ENCODE peak calls at places on chromosomes 12 and 14, in five cellular contexts. Q, G, X, T and V are unnamed samples.
A peak's percentile ranks its signal among the peaks of the same experiment; 100 is the strongest.

GRCh38 chr12:115470526-115470925 is 786.6 kb upstream of the TBX3 start:
- DNase-seq in Q (no peak), G (no peak), X (no peak), T (no peak), V (peak; percentile 49)

GRCh38 chr12:70277973-70278372 is 34.7 kb downstream of the CNOT2 start:
- DNase-seq in Q (no peak), G (no peak), X (no peak), T (no peak), V (no peak)

GRCh38 chr12:6267007-6267721 is 43.3 kb upstream of the PLEKHG6 start:
- DNase-seq in Q (peak; percentile 35), G (no peak), X (no peak), T (no peak), V (no peak)

GRCh38 chr14:104784846-104785707 is 10.5 kb downstream of the AKT1 start:
- DNase-seq in Q (no peak), G (peak; percentile 27), X (no peak), T (no peak), V (no peak)

GRCh38 chr14:58098507-58098906 is 53.5 kb downstream of the ARMH4 start:
- DNase-seq in Q (no peak), G (peak; percentile 65), X (no peak), T (no peak), V (no peak)

GRCh38 chr12:53984901-53985357 is at the start of gene HOXC10:
- DNase-seq in Q (peak; percentile 95), G (peak; percentile 79), X (peak; percentile 93), T (peak; percentile 95), V (no peak)

GRCh38 chr12:116784238-116784612 is 46.1 kb downstream of the RNFT2 start:
- DNase-seq in Q (peak; percentile 39), G (no peak), X (peak; percentile 18), T (no peak), V (no peak)

GRCh38 chr12:64181504-64182291 is 40.4 kb downstream of the KICS2 start:
- DNase-seq in Q (no peak), G (peak; percentile 45), X (peak; percentile 92), T (peak; percentile 93), V (no peak)

GRCh38 chr12:109595321-109595902 is 21.8 kb downstream of the MVK start:
- DNase-seq in Q (no peak), G (no peak), X (no peak), T (no peak), V (no peak)

GRCh38 chr14:96502621-96503251 is 554 bp downstream of the PAPOLA start:
- DNase-seq in Q (peak; percentile 74), G (peak; percentile 66), X (no peak), T (no peak), V (no peak)

GRCh38 chr14:41606249-41607118 is at the start of gene LRFN5:
- DNase-seq in Q (no peak), G (peak; percentile 60), X (no peak), T (no peak), V (no peak)

GRCh38 chr12:72742560-72742959 is 470.4 kb downstream of the TRHDE start:
- DNase-seq in Q (no peak), G (no peak), X (no peak), T (no peak), V (no peak)

GRCh38 chr14:61889914-61890351 is 127.7 kb downstream of the SNAPC1 start:
- DNase-seq in Q (peak; percentile 73), G (no peak), X (no peak), T (no peak), V (no peak)

GRCh38 chr12:49825360-49825970 is 2.7 kb downstream of the NCKAP5L start:
- DNase-seq in Q (no peak), G (peak; percentile 71), X (no peak), T (no peak), V (no peak)

GRCh38 chr14:90523544-90523943 is 126.7 kb downstream of the CALM1 start:
- DNase-seq in Q (no peak), G (no peak), X (no peak), T (no peak), V (no peak)

GRCh38 chr12:47797432-47797831 is 22.3 kb downstream of the HDAC7 start:
- DNase-seq in Q (peak; percentile 83), G (no peak), X (no peak), T (no peak), V (no peak)

GRCh38 chr14:58171090-58171489 is 19.1 kb upstream of the ARMH4 start:
- DNase-seq in Q (no peak), G (peak; percentile 75), X (peak; percentile 83), T (peak; percentile 35), V (no peak)

GRCh38 chr14:101535232-101535631 is 26.1 kb upstream of the DIO3 start:
- DNase-seq in Q (peak; percentile 73), G (no peak), X (no peak), T (no peak), V (no peak)

GRCh38 chr12:83404521-83404920 is 717.8 kb downstream of the TMTC2 start:
- DNase-seq in Q (no peak), G (no peak), X (no peak), T (no peak), V (no peak)

GRCh38 chr14:36070056-36071043 is 106.2 kb downstream of the PTCSC3 start:
- DNase-seq in Q (peak; percentile 57), G (peak; percentile 40), X (peak; percentile 55), T (peak; percentile 32), V (no peak)

GRCh38 chr12:76914102-76914859 is 35.5 kb upstream of the CSRP2 start:
- DNase-seq in Q (no peak), G (no peak), X (no peak), T (no peak), V (no peak)

GRCh38 chr12:19712041-19712440 is 272.7 kb downstream of the AEBP2 start:
- DNase-seq in Q (no peak), G (no peak), X (peak; percentile 33), T (no peak), V (no peak)

GRCh38 chr12:53287741-53288216 is 7.6 kb upstream of the PFDN5 start:
- DNase-seq in Q (peak; percentile 73), G (peak; percentile 71), X (no peak), T (peak; percentile 63), V (no peak)

GRCh38 chr12:13606290-13606689 is 375.1 kb downstream of the GRIN2B start:
- DNase-seq in Q (no peak), G (no peak), X (no peak), T (no peak), V (no peak)

GRCh38 chr12:53200458-53201169 is 6.4 kb downstream of the ITGB7 start:
- DNase-seq in Q (peak; percentile 81), G (no peak), X (no peak), T (no peak), V (no peak)

GRCh38 chr12:106227641-106228319 is 20.0 kb downstream of the CKAP4 start:
- DNase-seq in Q (no peak), G (peak; percentile 53), X (no peak), T (no peak), V (no peak)

GRCh38 chr12:116881867-116882507 is 746 bp upstream of the HRK start:
- DNase-seq in Q (peak; percentile 37), G (no peak), X (no peak), T (no peak), V (no peak)

GRCh38 chr12:24109381-24110039 is 160.0 kb upstream of the SOX5 start:
- DNase-seq in Q (peak; percentile 25), G (no peak), X (no peak), T (no peak), V (no peak)

GRCh38 chr12:77957034-77957433 is 126.3 kb downstream of the NAV3 start:
- DNase-seq in Q (no peak), G (no peak), X (no peak), T (no peak), V (no peak)

GRCh38 chr14:70448633-70449032 is 3.3 kb upstream of the ADAM21 start:
- DNase-seq in Q (no peak), G (no peak), X (no peak), T (no peak), V (no peak)

GRCh38 chr12:52085682-52086180 is 6.2 kb downstream of the SMIM41 start:
- DNase-seq in Q (no peak), G (no peak), X (no peak), T (no peak), V (no peak)

GRCh38 chr12:13196302-13196921 is at the start of gene EMP1:
- DNase-seq in Q (no peak), G (peak; percentile 96), X (peak; percentile 98), T (peak; percentile 91), V (peak; percentile 98)

DNA sequence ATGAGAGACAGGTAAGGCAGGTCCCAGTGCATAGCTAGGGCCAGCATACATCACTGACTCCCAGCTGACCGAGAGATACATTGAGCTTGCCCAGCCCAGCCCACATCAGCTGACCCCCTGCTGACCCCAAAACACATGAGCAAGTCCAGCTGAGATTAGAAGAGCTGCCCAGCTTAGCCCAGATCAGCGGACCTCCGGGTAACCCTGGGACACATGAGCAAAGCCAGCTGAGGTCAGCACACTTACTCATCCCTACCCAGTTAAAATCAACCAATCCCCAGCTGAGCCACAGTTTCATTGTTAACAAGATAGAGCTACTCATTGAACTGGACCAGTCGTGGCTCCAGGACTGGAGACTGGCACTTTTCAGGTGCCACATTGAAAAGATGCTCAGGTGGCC is 21.8 kb upstream of the FBXO34 start:
- DNase-seq in Q (no peak), G (no peak), X (no peak), T (no peak), V (no peak)
- H3K4me3 ChIP-seq in Q (no peak overlapping the region), G (no peak overlapping the region), X (no peak overlapping the region), T (no peak overlapping the region), V (no peak overlapping the region)

DNA sequence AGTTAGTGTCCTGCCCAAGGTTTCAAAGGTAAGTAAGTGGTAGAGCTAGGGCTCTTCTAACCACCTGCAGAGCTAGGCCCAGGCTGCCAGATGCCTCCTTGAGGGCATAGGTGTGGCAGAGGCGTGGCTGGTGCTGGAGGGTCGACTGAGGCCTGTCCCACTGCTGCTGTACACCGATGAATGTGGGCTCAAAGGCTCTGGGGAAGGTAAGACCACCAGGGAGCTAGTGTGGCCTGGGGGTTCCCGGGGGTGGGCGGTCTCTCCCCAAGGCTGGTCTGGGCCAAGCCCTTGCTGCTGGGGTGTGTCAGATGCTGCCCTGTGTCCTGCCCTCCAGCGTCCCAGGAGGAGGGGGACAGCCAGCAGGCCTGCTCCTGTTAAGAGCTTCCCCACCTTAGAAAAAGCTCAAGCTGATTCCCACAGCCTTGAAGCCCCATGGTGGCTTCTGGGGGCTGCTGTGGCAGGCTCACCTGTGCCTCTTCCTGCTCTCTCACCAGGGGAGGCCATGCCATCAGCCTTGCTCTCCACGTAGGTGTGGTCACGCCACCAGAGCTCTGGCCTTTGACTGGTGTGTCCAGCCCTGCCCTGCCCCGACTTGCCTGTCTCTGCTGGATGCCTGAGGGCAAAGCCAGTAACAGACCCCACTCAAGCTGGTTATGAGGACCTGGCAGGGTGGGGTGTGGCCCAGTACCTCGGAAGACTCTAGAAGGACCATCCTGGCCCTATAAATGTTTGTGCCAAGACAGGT is 36.8 kb downstream of the SH2B3 start:
- DNase-seq in Q (no peak), G (peak; percentile 22), X (no peak), T (no peak), V (no peak)
- H3K4me1 ChIP-seq in Q (peaks cover 61% of the 10 kb centered on the region), G (peaks cover 93% of the 10 kb centered on the region), X (no peaks in the 10 kb centered on the region), T (peaks cover 70% of the 10 kb centered on the region), V (peaks cover 71% of the 10 kb centered on the region)

DNA sequence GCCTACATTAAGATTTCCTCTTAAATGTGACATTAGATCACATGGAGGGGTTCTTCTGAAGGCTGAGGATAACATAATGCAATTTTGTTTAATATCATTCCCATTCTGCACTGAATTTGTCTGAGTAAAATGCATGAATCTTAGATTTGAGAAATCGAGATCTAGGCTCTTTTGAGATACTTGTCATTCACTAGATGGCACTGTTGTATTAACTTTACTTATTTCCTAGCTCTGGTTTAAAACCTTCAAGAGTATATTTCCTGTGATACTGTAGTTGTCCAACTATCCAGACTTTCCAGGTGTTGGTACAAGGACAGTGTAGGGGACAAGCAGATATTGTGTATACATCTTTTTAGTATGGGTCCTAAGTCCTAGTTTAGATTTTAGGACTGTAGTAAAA is 91.7 kb upstream of the SEL1L start:
- DNase-seq in Q (peak; percentile 65), G (no peak), X (peak; percentile 15), T (peak; percentile 2), V (no peak)
- TF ChIP-seq CTCF in Q (peak; percentile 85), G (peak; percentile 46), X (peak; percentile 19), T (peak; percentile 39), V (no peak)

GRCh38 chr14:81534510-81535074 is 939 bp upstream of the SEL1L start:
- DNase-seq in Q (no peak), G (no peak), X (no peak), T (no peak), V (no peak)
- H3K4me3 ChIP-seq in Q (peak overlapping the region; percentile 49), G (peak overlapping the region; percentile 11), X (peak overlapping the region; percentile 22), T (peak overlapping the region; percentile 93), V (no peak overlapping the region)